ENCODE peak calls at places on chromosomes 4 and X, in five cellular contexts. K is endothelial cell of umbilical vein, M is kidney, Y is suprapubic skin, O is activated B cell treated with CpG ODN at 0.5 μM for 24 hours. Z is an unnamed sample.

GRCh38 chr4:3451956-3452355 is 10.2 kb downstream of the HGFAC start:
- DNase-seq in K (peak), M (no peak), Y (no peak), O (no peak), Z (no peak)

GRCh38 chrX:96102997-96103396 is 581.6 kb upstream of the DIAPH2 start:
- DNase-seq in K (peak), M (peak), Y (no peak), O (no peak), Z (no peak)

GRCh38 chr4:22389240-22389871 is 126.5 kb downstream of the ADGRA3 start:
- DNase-seq in K (peak), M (no peak), Y (no peak), O (no peak), Z (no peak)

GRCh38 chr4:147610666-147611065 is 6.5 kb upstream of the TMEM184C start:
- DNase-seq in K (no peak), M (no peak), Y (no peak), O (no peak), Z (no peak)

GRCh38 chr4:66169341-66169740 is 499.1 kb upstream of the EPHA5 start:
- DNase-seq in K (peak), M (no peak), Y (no peak), O (no peak), Z (no peak)

GRCh38 chr4:5798447-5798846 is 87.4 kb downstream of the EVC start:
- DNase-seq in K (no peak), M (no peak), Y (peak), O (no peak), Z (no peak)

GRCh38 chrX:108399427-108400165 is 38.6 kb downstream of the COL4A6 start:
- DNase-seq in K (peak), M (no peak), Y (no peak), O (no peak), Z (no peak)

GRCh38 chr4:89539374-89539773 is 231.8 kb upstream of the GPRIN3 start:
- DNase-seq in K (peak), M (no peak), Y (no peak), O (no peak), Z (no peak)

GRCh38 chrX:23483396-23483795 is 148.7 kb downstream of the PTCHD1 start:
- DNase-seq in K (no peak), M (no peak), Y (no peak), O (no peak), Z (no peak)

GRCh38 chrX:103687073-103687695 is 685 bp upstream of the MORF4L2 start:
- DNase-seq in K (no peak), M (peak), Y (peak), O (peak), Z (peak)

GRCh38 chr4:185504098-185505047 is 30.9 kb downstream of the PDLIM3 start:
- DNase-seq in K (no peak), M (peak), Y (no peak), O (no peak), Z (no peak)

GRCh38 chr4:54683616-54684346 is 26.0 kb downstream of the KIT start:
- DNase-seq in K (peak), M (no peak), Y (no peak), O (no peak), Z (peak)
- TF ChIP-seq CTCF in K (peak), M (peak), Y (peak), O (no peak), Z (peak)

DNA sequence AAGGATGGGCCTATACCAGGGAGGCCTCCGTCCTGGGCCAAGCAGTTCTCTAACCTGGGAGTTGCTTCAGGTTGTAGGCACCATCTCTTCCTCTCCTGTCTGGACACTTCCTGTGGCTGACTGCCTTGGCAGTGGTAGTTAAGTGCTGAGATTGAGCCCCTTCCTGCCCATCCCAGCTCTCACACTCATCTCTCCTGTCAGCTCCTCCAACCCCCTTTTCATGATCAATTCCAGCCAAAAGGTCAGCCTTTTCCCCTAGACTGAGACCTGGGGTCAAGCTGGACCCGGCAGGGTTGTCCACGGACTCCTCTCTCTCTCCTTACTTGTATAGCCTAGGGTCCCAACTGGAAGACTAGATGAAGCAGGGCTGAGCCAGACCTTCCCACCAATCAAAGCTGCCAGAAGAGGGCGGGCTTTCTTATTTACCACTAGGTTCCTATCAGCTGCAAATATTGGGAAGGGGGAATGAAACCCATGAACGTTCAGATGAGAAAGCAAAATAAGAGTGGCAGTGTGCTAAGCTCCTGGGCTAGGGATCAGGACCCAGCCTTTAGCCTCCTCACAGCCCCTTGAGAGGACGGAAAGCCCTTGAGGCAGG is 34.5 kb downstream of the KDM5C start:
- DNase-seq in K (no peak), M (no peak), Y (no peak), O (no peak), Z (no peak)
- TF ChIP-seq CTCF in K (peak), M (no peak), Y (no peak), O (no peak), Z (no peak)

DNA sequence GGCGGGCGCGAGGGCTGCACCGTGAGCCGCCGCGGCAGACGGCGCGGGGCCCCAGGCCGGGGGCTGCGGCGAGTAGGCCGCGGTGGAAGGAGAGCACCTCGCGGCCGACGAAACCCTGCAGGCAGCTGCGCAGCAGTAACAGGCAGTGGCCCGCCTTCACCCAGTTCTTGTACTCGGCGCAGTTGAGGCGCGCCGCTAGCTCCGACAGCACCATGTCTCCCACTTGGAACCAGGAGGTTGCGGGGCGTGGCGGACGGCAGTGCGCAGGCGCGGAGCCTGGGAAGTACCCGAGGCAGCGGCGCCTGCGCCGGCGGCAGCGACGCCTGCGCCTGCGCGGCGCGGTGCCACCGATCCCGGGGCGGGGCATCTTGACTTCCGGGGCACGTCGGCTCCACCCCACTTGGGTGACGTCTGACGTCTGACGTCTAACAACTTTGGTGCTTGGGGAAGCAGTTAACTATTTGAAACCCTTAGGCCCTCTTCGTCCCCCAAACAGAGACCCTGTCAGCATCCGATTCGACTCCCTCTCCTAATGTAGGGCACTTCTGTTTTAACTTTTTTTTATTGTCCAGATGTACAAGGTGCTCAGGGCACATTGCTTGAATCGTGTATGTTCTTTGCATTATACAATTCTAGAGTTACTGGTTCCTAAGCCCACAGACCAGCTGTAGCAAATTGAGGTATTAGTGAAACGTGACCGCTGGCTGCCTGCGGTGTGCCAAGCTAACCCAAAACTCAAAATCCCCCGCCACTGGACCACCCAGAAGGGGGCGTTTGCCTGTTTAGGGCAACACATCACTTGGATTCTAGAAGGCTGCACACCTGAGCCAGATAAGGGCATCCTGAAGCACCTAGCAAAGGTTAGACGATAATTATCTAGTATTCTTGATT is at the start of gene CXorf38:
- DNase-seq in K (peak), M (peak), Y (peak), O (peak), Z (peak)
- TF ChIP-seq CTCF in K (no peak), M (no peak), Y (no peak), O (no peak), Z (no peak)

GRCh38 chr4:8320386-8320750 is 50.8 kb downstream of the HTRA3 start:
- DNase-seq in K (no peak), M (no peak), Y (no peak), O (no peak), Z (no peak)
- TF ChIP-seq CTCF in K (peak), M (peak), Y (no peak), O (no peak), Z (no peak)